ENCODE peak calls at places on chromosomes 5 and 9, in five cellular contexts. S is foreskin fibroblast; L is H9; V is AG04450; J is activated CD8-positive, alpha-beta T cell treated with anti-CD3 and anti-CD28 coated beads for 36 hours. M is an unnamed sample.
A peak's percentile ranks its signal among the peaks of the same experiment; 100 is the strongest.

GRCh38 chr5:168015506-168015905 is 275.9 kb upstream of the WWC1 start:
- DNase-seq in S (no peak), L (no peak), V (no peak), J (no peak), M (peak; percentile 16)

GRCh38 chr9:120904999-120905793 is 21.4 kb downstream of the TRAF1 start:
- DNase-seq in S (no peak), L (no peak), V (no peak), J (peak; percentile 69), M (no peak)

GRCh38 chr5:135468541-135468940 is 16.4 kb upstream of the TIFAB start:
- DNase-seq in S (no peak), L (no peak), V (no peak), J (no peak), M (no peak)

GRCh38 chr5:93307557-93307956 is 273.5 kb downstream of the NR2F1-AS1 start:
- DNase-seq in S (peak; percentile 50), L (no peak), V (no peak), J (no peak), M (peak; percentile 15)

GRCh38 chr9:84583866-84584265 is 85.7 kb upstream of the NTRK2 start:
- DNase-seq in S (no peak), L (no peak), V (no peak), J (no peak), M (no peak)

GRCh38 chr9:4084440-4084818 is 215.4 kb downstream of the GLIS3 start:
- DNase-seq in S (peak; percentile 67), L (no peak), V (peak; percentile 63), J (no peak), M (peak; percentile 16)

GRCh38 chr9:112041536-112042243 is 133.4 kb downstream of the SUSD1 start:
- DNase-seq in S (peak; percentile 99), L (peak; percentile 64), V (peak; percentile 99), J (no peak), M (peak; percentile 100)

GRCh38 chr9:34519321-34520020 is 3.3 kb downstream of the ENHO start:
- DNase-seq in S (no peak), L (no peak), V (no peak), J (no peak), M (no peak)

GRCh38 chr9:91036826-91037510 is 235.3 kb downstream of the SYK start:
- DNase-seq in S (peak; percentile 92), L (peak; percentile 78), V (peak; percentile 78), J (peak; percentile 85), M (peak; percentile 93)

GRCh38 chr5:150960791-150961396 is 56.1 kb upstream of the ZNF300 start:
- DNase-seq in S (no peak), L (no peak), V (no peak), J (no peak), M (no peak)

GRCh38 chr9:122127396-122127798 is 32.2 kb downstream of the NDUFA8 start:
- DNase-seq in S (no peak), L (no peak), V (no peak), J (peak; percentile 42), M (no peak)

GRCh38 chr9:6944896-6945295 is 187.1 kb downstream of the KDM4C start:
- DNase-seq in S (peak; percentile 47), L (no peak), V (no peak), J (no peak), M (peak; percentile 59)

GRCh38 chr5:151737421-151737820 is 21.0 kb downstream of the ATOX1 start:
- DNase-seq in S (peak; percentile 15), L (no peak), V (no peak), J (no peak), M (no peak)

GRCh38 chr5:135007749-135008363 is 26.2 kb downstream of the PITX1 start:
- DNase-seq in S (no peak), L (no peak), V (no peak), J (no peak), M (no peak)

GRCh38 chr5:116631147-116631546 is 56.5 kb upstream of the SEMA6A start:
- DNase-seq in S (no peak), L (no peak), V (no peak), J (no peak), M (no peak)

GRCh38 chr5:83562817-83563557 is 91.4 kb downstream of the VCAN start:
- DNase-seq in S (peak; percentile 49), L (no peak), V (no peak), J (no peak), M (no peak)

GRCh38 chr5:137498736-137499505 is at the start of gene SPOCK1:
- DNase-seq in S (peak; percentile 92), L (peak; percentile 76), V (no peak), J (peak; percentile 70), M (peak; percentile 56)

GRCh38 chr5:91379602-91380490 is 3.3 kb downstream of the ARRDC3 start:
- DNase-seq in S (peak; percentile 98), L (peak; percentile 96), V (peak; percentile 59), J (peak; percentile 96), M (peak; percentile 93)

GRCh38 chr5:168334161-168335094 is 43.0 kb downstream of the WWC1 start:
- DNase-seq in S (peak; percentile 68), L (peak; percentile 97), V (peak; percentile 57), J (no peak), M (peak; percentile 76)

GRCh38 chr9:96460877-96461276 is 10.9 kb downstream of the HABP4 start:
- DNase-seq in S (peak; percentile 77), L (no peak), V (no peak), J (no peak), M (peak; percentile 60)

GRCh38 chr5:160770718-160771117 is 81.3 kb downstream of the ATP10B start:
- DNase-seq in S (no peak), L (no peak), V (no peak), J (no peak), M (no peak)

DNA sequence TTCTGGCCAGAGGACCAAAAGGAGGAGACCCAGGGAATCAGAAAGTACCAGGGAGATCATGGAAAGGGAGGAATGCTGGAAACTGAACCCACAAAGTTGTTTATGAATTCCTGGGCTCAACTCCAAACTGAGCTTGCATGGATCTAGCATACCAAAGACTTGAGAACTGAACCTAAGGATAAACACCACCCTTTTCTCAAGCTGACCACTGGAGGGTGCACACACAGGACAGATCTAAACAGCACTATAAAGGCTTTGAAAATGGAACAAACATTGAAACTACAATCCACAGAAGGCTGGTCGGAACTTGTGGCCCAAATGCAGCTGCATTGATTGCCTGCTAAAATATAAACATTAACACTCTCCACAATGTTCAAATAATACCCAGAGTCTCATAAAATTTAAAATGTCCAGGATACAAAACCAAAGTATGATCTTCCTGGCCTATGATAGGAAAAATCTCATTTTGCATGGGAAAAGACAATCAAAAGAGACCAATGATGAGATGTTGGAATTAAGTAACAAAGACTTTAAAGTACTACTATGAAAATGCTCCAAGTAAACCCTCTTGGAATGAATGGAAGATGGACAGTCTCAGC is 15.6 kb upstream of the IRF1 start:
- DNase-seq in S (peak; percentile 91), L (peak; percentile 17), V (peak; percentile 96), J (peak; percentile 44), M (peak; percentile 93)
- TF ChIP-seq CTCF in S (peak; percentile 72), L (peak; percentile 61), V (peak; percentile 85), J (peak; percentile 45), M (peak; percentile 79)

GRCh38 chr9:128928624-128929023 is 7.8 kb downstream of the PHYHD1 start:
- DNase-seq in S (peak; percentile 30), L (no peak), V (no peak), J (no peak), M (no peak)

GRCh38 chr9:128923493-128923883 is 2.7 kb downstream of the PHYHD1 start:
- DNase-seq in S (no peak), L (no peak), V (no peak), J (no peak), M (no peak)

GRCh38 chr9:128921881-128922763 is 1.3 kb downstream of the PHYHD1 start:
- DNase-seq in S (peak; percentile 87), L (peak; percentile 85), V (no peak), J (peak; percentile 53), M (peak; percentile 25)

GRCh38 chr9:128929560-128929959 is 8.8 kb downstream of the PHYHD1 start:
- DNase-seq in S (no peak), L (no peak), V (no peak), J (no peak), M (no peak)

GRCh38 chr9:128927731-128928411 is 7.1 kb downstream of the PHYHD1 start:
- DNase-seq in S (peak; percentile 70), L (peak; percentile 82), V (no peak), J (peak; percentile 61), M (no peak)
- TF ChIP-seq CTCF in S (peak; percentile 80), L (peak; percentile 90), V (peak; percentile 89), J (peak; percentile 95), M (peak; percentile 93)

GRCh38 chr9:35664531-35665470 is at the start of gene ARHGEF39:
- DNase-seq in S (peak; percentile 92), L (peak; percentile 94), V (no peak), J (peak; percentile 80), M (peak; percentile 71)
- TF ChIP-seq CTCF in S (peak; percentile 17), L (peak; percentile 56), V (peak; percentile 31), J (no peak), M (peak; percentile 23)

DNA sequence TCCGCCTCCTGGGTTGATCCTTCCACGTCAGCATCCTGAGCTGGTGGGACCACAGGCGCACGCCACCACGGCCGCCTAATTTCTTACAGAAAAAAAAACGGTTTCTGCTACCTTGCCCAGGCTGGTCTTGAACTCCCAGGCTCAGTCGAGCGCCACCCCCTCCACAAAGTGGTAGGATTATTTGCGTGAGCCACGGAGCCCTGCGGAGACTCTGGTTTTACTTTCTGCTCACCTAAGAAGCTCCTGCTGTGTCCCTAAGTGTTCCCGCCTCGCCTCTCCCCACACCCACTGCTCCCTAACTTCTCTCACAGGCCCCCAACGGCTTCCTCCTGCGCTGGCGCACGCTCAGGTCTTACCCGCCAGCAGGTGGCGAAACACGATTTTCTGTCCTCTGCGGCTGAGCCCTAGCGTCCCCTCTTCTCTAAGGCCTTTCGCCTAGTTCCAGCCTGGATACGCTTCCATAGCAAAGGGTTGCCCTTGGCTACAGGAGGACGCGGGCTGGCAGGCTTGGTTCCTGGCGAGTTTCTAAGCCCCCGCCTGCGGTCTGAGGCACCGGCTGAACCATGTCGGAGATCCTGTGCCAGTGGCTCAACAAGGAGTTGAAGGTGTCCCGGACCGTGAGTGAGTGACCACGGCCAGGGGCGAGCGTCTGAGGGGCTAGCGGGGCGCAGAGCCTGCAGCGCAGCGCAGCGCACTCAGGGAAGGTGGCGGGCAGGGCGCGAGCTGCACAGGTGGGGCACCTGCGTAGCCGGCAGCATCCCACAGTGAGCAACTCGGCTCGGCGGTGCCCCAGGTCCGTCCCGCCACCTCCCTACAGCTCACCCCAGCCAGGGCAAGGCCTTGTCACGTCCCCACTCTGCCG is at the start of gene SPEF2:
- DNase-seq in S (peak; percentile 96), L (peak; percentile 93), V (peak; percentile 74), J (peak; percentile 89), M (peak; percentile 87)
- TF ChIP-seq CTCF in S (peak; percentile 86), L (peak; percentile 87), V (peak; percentile 86), J (peak; percentile 84), M (peak; percentile 88)

GRCh38 chr5:65037845-65038815 is 269.4 kb downstream of the CWC27 start:
- DNase-seq in S (no peak), L (peak; percentile 82), V (no peak), J (no peak), M (no peak)
- TF ChIP-seq CTCF in S (peak; percentile 25), L (peak; percentile 83), V (peak; percentile 35), J (peak; percentile 16), M (peak; percentile 70)

GRCh38 chr5:39604491-39604890 is 179.7 kb upstream of the DAB2 start:
- DNase-seq in S (peak; percentile 73), L (no peak), V (no peak), J (no peak), M (no peak)

GRCh38 chr5:39605145-39605544 is 180.4 kb upstream of the DAB2 start:
- DNase-seq in S (no peak), L (no peak), V (no peak), J (no peak), M (no peak)

GRCh38 chr5:39598641-39599248 is 174.0 kb upstream of the DAB2 start:
- DNase-seq in S (no peak), L (no peak), V (no peak), J (no peak), M (no peak)

GRCh38 chr5:39599721-39600431 is 175.1 kb upstream of the DAB2 start:
- DNase-seq in S (peak; percentile 92), L (no peak), V (no peak), J (no peak), M (peak; percentile 42)
- TF ChIP-seq CTCF in S (peak; percentile 36), L (peak; percentile 68), V (peak; percentile 47), J (peak; percentile 71), M (peak; percentile 81)